ENCODE peak calls at places on chromosomes 3 and 15, in ten cellular contexts. W, J, Y, A, O, Z, N, D, R and P are unnamed samples.

GRCh38 chr3:194993896-194994295 is 277.1 kb downstream of the XXYLT1 start:
- DNase-seq in W (peak), J (no peak), Y (no peak), A (no peak), O (no peak), Z (no peak), N (no peak), D (no peak), R (no peak), P (no peak)

GRCh38 chr15:40222146-40222545 is 16.7 kb upstream of the PAK6 start:
- DNase-seq in W (no peak), J (no peak), Y (no peak), A (no peak), O (no peak), Z (no peak), N (no peak), D (no peak), R (no peak), P (no peak)

GRCh38 chr3:61186030-61186429 is 65.2 kb downstream of the FHIT start:
- DNase-seq in W (no peak), J (no peak), Y (no peak), A (no peak), O (no peak), Z (no peak), N (no peak), D (no peak), R (no peak), P (no peak)

GRCh38 chr3:82587174-82587573 is 825.7 kb upstream of the GBE1 start:
- DNase-seq in W (no peak), J (no peak), Y (no peak), A (no peak), O (no peak), Z (no peak), N (no peak), D (no peak), R (no peak), P (no peak)

GRCh38 chr3:193057616-193058015 is 140.0 kb upstream of the MB21D2 start:
- DNase-seq in W (no peak), J (no peak), Y (no peak), A (no peak), O (no peak), Z (no peak), N (no peak), D (no peak), R (no peak), P (no peak)

GRCh38 chr3:55623786-55624185 is 136.7 kb upstream of the WNT5A start:
- DNase-seq in W (no peak), J (peak), Y (no peak), A (no peak), O (no peak), Z (no peak), N (no peak), D (no peak), R (peak), P (no peak)

GRCh38 chr3:118380576-118380975 is 654.1 kb downstream of the IGSF11 start:
- DNase-seq in W (no peak), J (no peak), Y (no peak), A (no peak), O (no peak), Z (no peak), N (no peak), D (no peak), R (no peak), P (no peak)

GRCh38 chr3:125003369-125003853 is 52.4 kb downstream of the HEG1 start:
- DNase-seq in W (no peak), J (peak), Y (peak), A (peak), O (no peak), Z (no peak), N (no peak), D (no peak), R (peak), P (no peak)

GRCh38 chr3:138118863-138119766 is 3.7 kb upstream of the DZIP1L start:
- DNase-seq in W (peak), J (peak), Y (peak), A (peak), O (no peak), Z (peak), N (no peak), D (peak), R (peak), P (peak)

GRCh38 chr15:57494575-57494974 is 97.1 kb upstream of the MYZAP start:
- DNase-seq in W (no peak), J (no peak), Y (no peak), A (no peak), O (no peak), Z (no peak), N (no peak), D (no peak), R (no peak), P (no peak)

GRCh38 chr3:17179381-17180205 is 294.8 kb downstream of the PLCL2 start:
- DNase-seq in W (no peak), J (peak), Y (no peak), A (no peak), O (peak), Z (no peak), N (no peak), D (no peak), R (peak), P (no peak)

GRCh38 chr3:140334530-140334929 is 343.3 kb upstream of the TRIM42 start:
- DNase-seq in W (no peak), J (no peak), Y (no peak), A (no peak), O (no peak), Z (no peak), N (no peak), D (no peak), R (no peak), P (no peak)

GRCh38 chr3:182921665-182922355 is 58.5 kb downstream of the DCUN1D1 start:
- DNase-seq in W (no peak), J (peak), Y (no peak), A (no peak), O (no peak), Z (no peak), N (no peak), D (no peak), R (peak), P (peak)

GRCh38 chr3:49750056-49750455 is 26.3 kb upstream of the GMPPB start:
- DNase-seq in W (no peak), J (no peak), Y (no peak), A (no peak), O (no peak), Z (no peak), N (no peak), D (no peak), R (peak), P (no peak)

GRCh38 chr15:81813215-81813614 is 232.6 kb downstream of the MEX3B start:
- DNase-seq in W (no peak), J (no peak), Y (no peak), A (no peak), O (no peak), Z (no peak), N (no peak), D (no peak), R (no peak), P (no peak)

GRCh38 chr3:79870006-79870620 is 102.3 kb upstream of the ROBO1 start:
- DNase-seq in W (no peak), J (peak), Y (no peak), A (no peak), O (no peak), Z (no peak), N (no peak), D (no peak), R (no peak), P (no peak)

GRCh38 chr3:134709563-134710312 is 58.9 kb upstream of the KY start:
- DNase-seq in W (no peak), J (peak), Y (no peak), A (no peak), O (no peak), Z (no peak), N (peak), D (no peak), R (peak), P (no peak)

GRCh38 chr15:79673416-79674123 is 223.2 kb downstream of the MTHFS start:
- DNase-seq in W (no peak), J (peak), Y (no peak), A (no peak), O (no peak), Z (no peak), N (no peak), D (peak), R (peak), P (peak)

GRCh38 chr3:45124956-45125355 is 21.2 kb downstream of the CDCP1 start:
- DNase-seq in W (no peak), J (no peak), Y (no peak), A (no peak), O (no peak), Z (no peak), N (no peak), D (no peak), R (no peak), P (no peak)

GRCh38 chr3:45534580-45535080 is 59.9 kb upstream of the LIMD1 start:
- DNase-seq in W (no peak), J (no peak), Y (no peak), A (no peak), O (no peak), Z (no peak), N (no peak), D (no peak), R (no peak), P (no peak)

GRCh38 chr3:182710557-182711157 is 82.6 kb upstream of the ATP11B start:
- DNase-seq in W (no peak), J (peak), Y (no peak), A (no peak), O (no peak), Z (peak), N (no peak), D (peak), R (peak), P (peak)

GRCh38 chr3:125143982-125144652 is 68.4 kb downstream of the SLC12A8 start:
- DNase-seq in W (no peak), J (no peak), Y (no peak), A (peak), O (no peak), Z (no peak), N (no peak), D (no peak), R (peak), P (no peak)

GRCh38 chr3:41265823-41266273 is 66.5 kb downstream of the CTNNB1 start:
- DNase-seq in W (no peak), J (peak), Y (no peak), A (no peak), O (no peak), Z (no peak), N (no peak), D (no peak), R (peak), P (peak)

GRCh38 chr3:117846238-117846637 is 1136.7 kb downstream of the TUSC7 start:
- DNase-seq in W (no peak), J (no peak), Y (no peak), A (no peak), O (no peak), Z (no peak), N (no peak), D (no peak), R (no peak), P (no peak)

GRCh38 chr3:12423918-12424634 is 60.2 kb upstream of the TSEN2 start:
- DNase-seq in W (no peak), J (peak), Y (no peak), A (no peak), O (no peak), Z (no peak), N (no peak), D (peak), R (peak), P (peak)

GRCh38 chr3:12425850-12426579 is 58.3 kb upstream of the TSEN2 start:
- DNase-seq in W (no peak), J (no peak), Y (no peak), A (no peak), O (no peak), Z (no peak), N (no peak), D (no peak), R (no peak), P (no peak)

GRCh38 chr3:12423131-12423530 is 61.1 kb upstream of the TSEN2 start:
- DNase-seq in W (no peak), J (no peak), Y (no peak), A (no peak), O (no peak), Z (no peak), N (no peak), D (no peak), R (no peak), P (no peak)

GRCh38 chr3:12427551-12427950 is 56.7 kb upstream of the TSEN2 start:
- DNase-seq in W (no peak), J (no peak), Y (no peak), A (no peak), O (no peak), Z (peak), N (no peak), D (no peak), R (no peak), P (peak)

GRCh38 chr3:12424635-12425319 is 59.5 kb upstream of the TSEN2 start:
- DNase-seq in W (no peak), J (no peak), Y (no peak), A (no peak), O (no peak), Z (no peak), N (no peak), D (no peak), R (no peak), P (no peak)
- H3K4me3 ChIP-seq in W (no peak), J (no peak), Y (no peak), A (no peak), O (no peak), Z (no peak), N (no peak), D (no peak), R (no peak), P (no peak)

DNA sequence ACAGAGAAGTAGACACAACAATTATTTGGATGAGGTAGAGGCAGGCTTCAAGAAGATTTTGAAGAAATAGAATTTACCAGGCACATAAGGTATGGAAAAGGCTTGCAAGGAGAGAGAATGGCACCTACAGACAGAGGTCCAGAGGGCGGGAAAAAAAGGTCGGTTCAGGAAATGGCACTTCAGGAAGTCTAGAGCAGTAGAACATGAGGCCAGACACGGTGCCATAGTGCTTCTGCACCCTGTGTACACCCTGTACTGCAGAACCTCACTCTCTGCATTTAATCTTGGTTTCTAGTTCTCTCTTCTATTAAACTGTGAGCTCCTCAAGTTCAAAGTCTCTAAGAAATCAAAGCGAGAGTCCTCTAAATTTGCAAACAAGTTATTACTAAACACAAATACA is 113.4 kb upstream of the C2CD4B start:
- DNase-seq in W (no peak), J (no peak), Y (no peak), A (no peak), O (no peak), Z (no peak), N (no peak), D (no peak), R (no peak), P (no peak)
- H3K4me3 ChIP-seq in W (no peak), J (no peak), Y (no peak), A (no peak), O (no peak), Z (no peak), N (no peak), D (no peak), R (no peak), P (no peak)

GRCh38 chr15:52783929-52784798 is 6.0 kb downstream of the ONECUT1 start:
- DNase-seq in W (peak), J (no peak), Y (no peak), A (no peak), O (no peak), Z (no peak), N (peak), D (no peak), R (no peak), P (no peak)
- H3K4me3 ChIP-seq in W (no peak), J (no peak), Y (no peak), A (no peak), O (no peak), Z (no peak), N (no peak), D (no peak), R (no peak), P (no peak)

DNA sequence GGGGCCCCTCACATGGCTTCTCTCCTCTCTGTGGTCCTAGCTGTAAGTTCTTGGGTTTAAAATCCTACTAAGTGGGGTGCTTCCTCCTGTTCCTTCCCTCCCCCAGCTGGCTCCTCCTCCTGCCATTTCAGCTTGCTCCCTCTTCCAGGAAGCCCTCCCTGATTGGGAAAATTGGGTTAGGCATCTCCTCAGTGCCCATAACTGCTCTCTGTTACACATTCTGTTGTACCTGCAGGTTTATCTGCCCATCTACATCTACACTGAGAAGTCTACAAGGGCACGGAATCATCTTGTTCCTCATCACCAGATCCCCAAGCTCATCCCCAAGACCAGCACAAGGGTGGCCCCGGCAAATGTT is 4.0 kb downstream of the SEMA7A start:
- DNase-seq in W (no peak), J (no peak), Y (no peak), A (no peak), O (no peak), Z (no peak), N (no peak), D (no peak), R (no peak), P (no peak)
- H3K4me3 ChIP-seq in W (no peak), J (no peak), Y (no peak), A (no peak), O (no peak), Z (no peak), N (no peak), D (no peak), R (peak), P (no peak)

DNA sequence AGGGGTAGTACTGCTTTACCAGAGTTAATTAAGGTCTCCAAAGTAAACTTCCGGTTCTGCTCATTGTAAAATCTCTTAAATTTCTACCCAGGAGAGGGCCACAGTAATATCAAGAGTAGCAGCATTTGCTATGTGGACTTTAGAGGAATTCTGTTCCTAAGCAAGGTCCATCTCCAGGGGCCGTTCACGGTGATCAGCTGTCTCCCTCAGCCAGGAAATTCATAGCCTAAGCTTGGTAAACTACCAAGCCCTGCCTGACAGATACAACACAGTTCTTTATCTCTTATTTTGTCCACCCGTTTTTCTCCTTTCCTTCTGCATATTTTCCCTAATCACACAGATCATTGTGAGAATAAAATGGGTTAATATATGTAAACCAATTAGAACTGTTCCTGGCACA is 2.3 kb downstream of the DUT start:
- DNase-seq in W (no peak), J (no peak), Y (no peak), A (no peak), O (no peak), Z (no peak), N (no peak), D (peak), R (no peak), P (no peak)
- H3K4me3 ChIP-seq in W (no peak), J (no peak), Y (no peak), A (no peak), O (no peak), Z (peak), N (no peak), D (peak), R (peak), P (no peak)

GRCh38 chr3:37993811-37994638 is 3.4 kb downstream of the VILL start:
- DNase-seq in W (peak), J (peak), Y (peak), A (peak), O (peak), Z (peak), N (peak), D (peak), R (peak), P (peak)

GRCh38 chr3:37997321-37997720 is 6.7 kb downstream of the VILL start:
- DNase-seq in W (peak), J (no peak), Y (no peak), A (no peak), O (peak), Z (no peak), N (peak), D (no peak), R (no peak), P (no peak)

GRCh38 chr3:37996785-37997301 is 6.3 kb downstream of the VILL start:
- DNase-seq in W (peak), J (peak), Y (peak), A (peak), O (peak), Z (peak), N (peak), D (peak), R (peak), P (peak)

GRCh38 chr3:37994639-37994972 is 4.0 kb downstream of the VILL start:
- DNase-seq in W (no peak), J (no peak), Y (no peak), A (no peak), O (no peak), Z (no peak), N (no peak), D (no peak), R (no peak), P (no peak)

DNA sequence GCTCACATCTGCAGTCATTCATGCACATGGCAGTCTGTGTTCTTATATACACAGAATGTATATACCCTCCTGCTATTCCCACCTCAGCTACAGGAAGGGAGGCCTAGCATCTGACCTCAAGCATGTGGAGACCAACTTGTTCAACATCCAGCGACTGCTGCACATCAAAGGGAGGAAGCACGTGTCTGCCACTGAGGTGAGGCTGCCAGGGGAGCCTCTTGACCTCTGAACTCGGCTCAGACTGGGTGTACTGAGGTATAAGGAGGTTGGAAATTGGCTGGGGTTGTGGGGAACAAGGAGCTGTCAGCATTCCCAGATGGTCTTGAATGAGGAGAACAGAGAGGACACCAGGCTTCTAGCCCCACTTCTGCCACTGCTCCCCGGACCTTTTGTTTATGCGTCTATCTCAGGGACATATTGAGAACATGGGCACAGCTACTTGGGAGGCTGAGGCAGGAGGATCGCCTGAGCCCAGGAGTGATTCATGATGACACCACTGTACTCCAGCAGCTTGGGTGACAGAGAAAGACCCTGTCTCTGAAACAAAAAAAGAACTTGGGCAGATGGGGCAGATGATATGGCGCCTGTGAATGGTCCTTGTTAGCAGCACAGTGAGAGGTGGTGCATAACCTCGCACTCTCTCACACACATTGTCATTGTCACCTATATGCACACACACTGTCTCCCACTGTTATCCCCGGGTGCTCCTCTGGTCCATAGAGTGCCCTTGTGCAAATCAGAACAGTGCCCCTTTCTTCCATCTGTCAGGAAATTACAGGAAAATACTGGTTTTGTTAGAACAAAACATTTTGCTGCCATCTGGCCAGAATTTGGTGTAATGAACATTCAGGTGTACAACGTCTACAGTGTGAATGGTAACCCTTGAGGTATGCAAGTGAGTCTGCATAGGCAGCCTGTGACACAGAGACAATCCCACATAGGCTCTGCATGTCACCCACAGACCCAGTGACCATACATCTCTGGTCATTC is 5.4 kb downstream of the VILL start:
- DNase-seq in W (peak), J (no peak), Y (no peak), A (no peak), O (peak), Z (no peak), N (peak), D (no peak), R (no peak), P (no peak)
- H3K4me3 ChIP-seq in W (no peak), J (no peak), Y (no peak), A (no peak), O (no peak), Z (no peak), N (no peak), D (peak), R (no peak), P (no peak)